ENCODE peak calls at places on chromosomes 12 and 14, in nine cellular contexts. Q, W, J, A, Y, F, O, V and U are unnamed samples.

GRCh38 chr12:48925218-48925871 is at the start of gene FKBP11:
- DNase-seq in F (peak), V (peak), W (peak), A (peak), Q (peak), J (peak), Y (peak), O (no peak), U (peak)

GRCh38 chr12:111773801-111774551 is 7.2 kb downstream of the ALDH2 start:
- DNase-seq in V (no peak), Y (peak), W (no peak), Q (no peak), A (no peak), O (peak), F (no peak), J (no peak), U (no peak)

GRCh38 chr14:102394717-102395378 is 32.1 kb downstream of the TECPR2 start:
- DNase-seq in A (no peak), Y (no peak), J (peak), O (no peak), V (peak), Q (no peak), F (no peak), W (no peak), U (no peak)

GRCh38 chr12:31773223-31773750 is 44.5 kb upstream of the AMN1 start:
- DNase-seq in Y (peak), J (no peak), V (no peak), O (no peak), F (no peak), A (no peak), Q (no peak), W (no peak), U (no peak)

GRCh38 chr14:78297843-78298242 is 127.7 kb downstream of the NRXN3 start:
- DNase-seq in W (no peak), A (no peak), O (no peak), Q (no peak), J (no peak), Y (no peak), V (no peak), F (no peak), U (no peak)

GRCh38 chr12:11264501-11264900 is 5.0 kb downstream of the PRB3 start:
- DNase-seq in O (no peak), F (no peak), Y (no peak), J (no peak), Q (no peak), V (no peak), W (no peak), A (no peak), U (no peak)

GRCh38 chr14:32372154-32372553 is 43.1 kb downstream of the AKAP6 start:
- DNase-seq in Q (no peak), F (no peak), O (no peak), W (no peak), A (no peak), V (no peak), Y (no peak), J (no peak), U (no peak)

GRCh38 chr12:101230547-101230946 is 20.5 kb upstream of the SLC5A8 start:
- DNase-seq in F (no peak), Y (no peak), Q (no peak), A (no peak), J (no peak), V (no peak), O (no peak), W (no peak), U (no peak)

GRCh38 chr12:121456551-121456950 is 56.6 kb downstream of the RNF34 start:
- DNase-seq in F (no peak), Q (no peak), V (no peak), Y (no peak), W (no peak), O (no peak), A (no peak), J (no peak), U (no peak)

GRCh38 chr14:70955543-70956480 is 48.6 kb downstream of the PCNX1 start:
- DNase-seq in O (peak), Y (peak), W (peak), V (peak), Q (peak), F (peak), A (peak), J (peak), U (peak)

GRCh38 chr12:90301095-90301494 is 592.5 kb upstream of the ATP2B1 start:
- DNase-seq in Y (no peak), Q (no peak), J (no peak), W (no peak), O (no peak), F (no peak), A (no peak), V (no peak), U (no peak)

GRCh38 chr14:100865682-100866591 is 37.6 kb downstream of the RTL1 start:
- DNase-seq in J (no peak), F (no peak), A (no peak), Q (no peak), W (no peak), V (no peak), O (no peak), Y (no peak), U (no peak)

GRCh38 chr12:78684419-78684818 is 180.2 kb upstream of the SYT1 start:
- DNase-seq in O (no peak), W (no peak), A (no peak), Y (no peak), V (no peak), Q (no peak), J (no peak), F (no peak), U (no peak)

GRCh38 chr14:105010891-105011291 is 10.0 kb downstream of the CDCA4 start:
- DNase-seq in Q (no peak), A (no peak), J (no peak), V (no peak), W (no peak), O (no peak), Y (no peak), F (no peak), U (no peak)

GRCh38 chr14:100410056-100410565 is 87.0 kb downstream of the SLC25A47 start:
- DNase-seq in A (no peak), O (no peak), J (no peak), W (no peak), F (no peak), Y (no peak), V (no peak), Q (no peak), U (no peak)

GRCh38 chr14:51908086-51908485 is 47.7 kb downstream of the GNG2 start:
- DNase-seq in O (no peak), Q (no peak), V (no peak), A (no peak), F (no peak), J (no peak), W (no peak), Y (peak), U (no peak)

GRCh38 chr12:62604856-62605255 is 138.2 kb downstream of the MON2 start:
- DNase-seq in Q (no peak), O (no peak), Y (peak), J (no peak), F (peak), W (no peak), A (no peak), V (no peak), U (no peak)

GRCh38 chr14:20512139-20512905 is 7.0 kb downstream of the RNASE10 start:
- DNase-seq in F (no peak), A (no peak), J (no peak), O (no peak), W (no peak), Q (no peak), Y (no peak), V (no peak), U (no peak)

GRCh38 chr12:116171549-116171948 is 105.9 kb downstream of the MED13L start:
- DNase-seq in J (no peak), V (no peak), A (no peak), Y (no peak), F (no peak), Q (no peak), O (no peak), W (no peak), U (no peak)

GRCh38 chr12:4118017-4118510 is 155.5 kb upstream of the CCND2 start:
- DNase-seq in O (peak), W (no peak), A (no peak), Q (no peak), J (no peak), V (peak), F (peak), Y (peak), U (peak)

GRCh38 chr14:30625533-30625932 is 3.4 kb downstream of the SCFD1 start:
- DNase-seq in J (no peak), V (no peak), W (no peak), O (no peak), Y (no peak), Q (no peak), F (no peak), A (no peak), U (no peak)

GRCh38 chr14:76922599-76922998 is 96.4 kb downstream of the LRRC74A start:
- DNase-seq in W (no peak), A (no peak), V (no peak), F (no peak), Y (no peak), O (no peak), J (no peak), Q (no peak), U (no peak)

GRCh38 chr12:47867496-47867941 is 37.3 kb downstream of the VDR start:
- DNase-seq in Q (peak), Y (no peak), A (no peak), V (no peak), O (no peak), F (peak), J (no peak), W (no peak), U (peak)

GRCh38 chr12:14665354-14666348 is 30.7 kb downstream of the GUCY2C start:
- DNase-seq in A (no peak), W (no peak), Y (peak), Q (no peak), O (no peak), J (no peak), V (no peak), F (no peak), U (no peak)

GRCh38 chr12:58888131-58888783 is 32.0 kb downstream of the LRIG3 start:
- DNase-seq in J (no peak), F (no peak), W (no peak), O (peak), Y (peak), A (no peak), Q (no peak), V (no peak), U (no peak)

GRCh38 chr14:65101631-65102440 is 481 bp downstream of the MAX start:
- DNase-seq in F (peak), A (peak), J (peak), V (peak), O (no peak), Q (peak), Y (peak), W (peak), U (peak)